ENCODE peak calls at places on chromosomes 2 and 18, in seven cellular contexts. One of them, this sample, is unnamed.

GRCh38 chr2:224401641-224402342 is at the start of gene FAM124B:
- DNase-seq in HepG2: no peak
- DNase-seq in HCT116: no peak
- DNase-seq in SK-N-SH: no peak
- DNase-seq in K562: peak
- DNase-seq in GM12878: no peak
- DNase-seq in H1: no peak
- DNase-seq in this sample: no peak

GRCh38 chr2:196263181-196263747 is 91.9 kb upstream of the STK17B start:
- DNase-seq in HepG2: no peak
- DNase-seq in HCT116: no peak
- DNase-seq in SK-N-SH: no peak
- DNase-seq in K562: peak
- DNase-seq in GM12878: peak
- DNase-seq in H1: no peak
- DNase-seq in this sample: no peak

GRCh38 chr2:215361876-215362561 is 50.2 kb downstream of the ATIC start:
- DNase-seq in HepG2: no peak
- DNase-seq in HCT116: no peak
- DNase-seq in SK-N-SH: peak
- DNase-seq in K562: peak
- DNase-seq in GM12878: no peak
- DNase-seq in H1: no peak
- DNase-seq in this sample: no peak

GRCh38 chr2:35199298-35199697 is 1156.3 kb upstream of the CRIM1 start:
- DNase-seq in HepG2: no peak
- DNase-seq in HCT116: no peak
- DNase-seq in SK-N-SH: no peak
- DNase-seq in K562: no peak
- DNase-seq in GM12878: no peak
- DNase-seq in H1: no peak
- DNase-seq in this sample: no peak

GRCh38 chr2:127642706-127643697 is 3.0 kb upstream of the GPR17 start:
- DNase-seq in HepG2: no peak
- DNase-seq in HCT116: no peak
- DNase-seq in SK-N-SH: no peak
- DNase-seq in K562: no peak
- DNase-seq in GM12878: no peak
- DNase-seq in H1: no peak
- DNase-seq in this sample: no peak

GRCh38 chr2:65658871-65659270 is 226.5 kb upstream of the SPRED2 start:
- DNase-seq in HepG2: no peak
- DNase-seq in HCT116: no peak
- DNase-seq in SK-N-SH: no peak
- DNase-seq in K562: no peak
- DNase-seq in GM12878: no peak
- DNase-seq in H1: no peak
- DNase-seq in this sample: no peak

GRCh38 chr18:9897129-9897528 is 11.4 kb downstream of the TXNDC2 start:
- DNase-seq in HepG2: no peak
- DNase-seq in HCT116: no peak
- DNase-seq in SK-N-SH: no peak
- DNase-seq in K562: peak
- DNase-seq in GM12878: no peak
- DNase-seq in H1: no peak
- DNase-seq in this sample: no peak

GRCh38 chr2:26946841-26947784 is 23.3 kb upstream of the MAPRE3 start:
- DNase-seq in HepG2: peak
- DNase-seq in HCT116: no peak
- DNase-seq in SK-N-SH: peak
- DNase-seq in K562: peak
- DNase-seq in GM12878: no peak
- DNase-seq in H1: no peak
- DNase-seq in this sample: no peak

GRCh38 chr18:2656237-2657042 is 914 bp downstream of the SMCHD1 start:
- DNase-seq in HepG2: peak
- DNase-seq in HCT116: no peak
- DNase-seq in SK-N-SH: peak
- DNase-seq in K562: peak
- DNase-seq in GM12878: no peak
- DNase-seq in H1: no peak
- DNase-seq in this sample: no peak

GRCh38 chr2:118169359-118170005 is 81.2 kb downstream of the INSIG2 start:
- DNase-seq in HepG2: no peak
- DNase-seq in HCT116: no peak
- DNase-seq in SK-N-SH: no peak
- DNase-seq in K562: no peak
- DNase-seq in GM12878: no peak
- DNase-seq in H1: no peak
- DNase-seq in this sample: no peak

GRCh38 chr2:18290386-18290785 is 270.1 kb downstream of the RDH14 start:
- DNase-seq in HepG2: no peak
- DNase-seq in HCT116: no peak
- DNase-seq in SK-N-SH: no peak
- DNase-seq in K562: no peak
- DNase-seq in GM12878: no peak
- DNase-seq in H1: no peak
- DNase-seq in this sample: no peak

GRCh38 chr2:231648579-231649174 is 56.0 kb downstream of the TEX44 start:
- DNase-seq in HepG2: peak
- DNase-seq in HCT116: peak
- DNase-seq in SK-N-SH: peak
- DNase-seq in K562: no peak
- DNase-seq in GM12878: no peak
- DNase-seq in H1: peak
- DNase-seq in this sample: peak

GRCh38 chr18:74623047-74623816 is 25.6 kb downstream of the ZNF407 start:
- DNase-seq in HepG2: no peak
- DNase-seq in HCT116: peak
- DNase-seq in SK-N-SH: no peak
- DNase-seq in K562: peak
- DNase-seq in GM12878: no peak
- DNase-seq in H1: no peak
- DNase-seq in this sample: no peak

GRCh38 chr2:62147610-62148301 is 48.2 kb upstream of the B3GNT2 start:
- DNase-seq in HepG2: no peak
- DNase-seq in HCT116: no peak
- DNase-seq in SK-N-SH: no peak
- DNase-seq in K562: no peak
- DNase-seq in GM12878: no peak
- DNase-seq in H1: no peak
- DNase-seq in this sample: no peak

GRCh38 chr2:232484628-232485332 is 2.9 kb downstream of the ECEL1 start:
- DNase-seq in HepG2: no peak
- DNase-seq in HCT116: no peak
- DNase-seq in SK-N-SH: peak
- DNase-seq in K562: no peak
- DNase-seq in GM12878: no peak
- DNase-seq in H1: no peak
- DNase-seq in this sample: no peak

DNA sequence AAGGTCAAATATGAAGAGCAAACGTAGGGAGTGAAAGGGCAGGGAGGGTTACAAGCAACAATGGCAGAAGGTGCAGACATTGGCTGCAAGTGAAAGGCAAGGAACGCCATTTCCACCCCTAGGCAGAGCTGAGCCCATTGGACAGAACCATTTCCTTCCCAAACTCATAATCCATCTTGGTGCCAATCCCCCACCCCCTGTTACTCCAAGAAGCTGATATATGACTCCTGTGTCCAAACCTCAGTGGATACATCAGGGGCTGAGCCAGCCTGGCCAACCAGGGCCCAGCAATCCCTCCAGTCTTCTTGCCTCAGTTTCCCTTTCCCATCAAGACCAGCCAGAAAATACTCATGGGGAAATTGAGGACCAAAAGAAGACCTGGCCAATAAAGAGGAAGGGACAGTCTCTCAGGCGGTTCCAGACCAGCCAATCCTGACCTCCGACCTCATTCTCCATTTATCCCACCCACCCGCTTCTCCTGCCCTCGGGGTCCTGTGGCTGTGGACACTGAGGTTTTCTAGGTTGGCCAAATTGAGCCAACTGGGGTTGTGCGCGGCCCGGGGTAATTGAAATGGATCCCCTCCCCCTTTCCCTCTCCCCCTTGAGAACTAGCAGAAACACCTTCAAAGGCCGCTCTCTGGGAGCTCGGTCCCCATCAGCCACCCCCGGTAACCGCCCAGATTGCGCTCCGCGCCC is 24.8 kb downstream of the TNS1 start:
- DNase-seq in HepG2: no peak
- DNase-seq in HCT116: no peak
- DNase-seq in SK-N-SH: no peak
- DNase-seq in K562: no peak
- DNase-seq in GM12878: no peak
- DNase-seq in H1: no peak
- DNase-seq in this sample: no peak
- H3K4me3 ChIP-seq in HepG2: no peak
- H3K4me3 ChIP-seq in HCT116: no peak
- H3K4me3 ChIP-seq in SK-N-SH: no peak
- H3K4me3 ChIP-seq in K562: no peak
- H3K4me3 ChIP-seq in GM12878: no peak
- H3K4me3 ChIP-seq in H1: peak
- H3K4me3 ChIP-seq in this sample: no peak

DNA sequence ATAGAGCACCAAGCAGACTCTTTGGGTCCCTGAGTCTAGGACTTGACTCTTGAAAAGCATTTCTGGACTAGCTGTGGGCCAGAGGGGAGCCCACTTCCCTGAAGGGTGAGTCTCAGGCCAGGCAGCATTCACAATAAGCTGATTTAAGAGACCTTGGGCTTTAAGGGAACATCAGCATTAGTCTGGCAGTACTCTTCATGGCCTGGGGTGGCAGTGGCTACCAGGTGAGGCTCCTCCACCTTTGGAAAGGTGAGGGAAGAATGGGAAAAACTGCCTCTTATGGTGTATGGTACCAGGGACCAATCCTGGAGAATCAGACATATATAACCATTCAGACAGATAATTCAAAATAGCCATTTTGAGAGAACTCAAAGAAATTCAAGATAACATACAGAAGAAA is 599.9 kb upstream of the POU3F3 start:
- DNase-seq in HepG2: no peak
- DNase-seq in HCT116: no peak
- DNase-seq in SK-N-SH: no peak
- DNase-seq in K562: no peak
- DNase-seq in GM12878: no peak
- DNase-seq in H1: no peak
- DNase-seq in this sample: no peak
- TF ChIP-seq SIN3A in HepG2: no peak
- TF ChIP-seq SIN3A in HCT116: no peak
- TF ChIP-seq SIN3A in SK-N-SH: no peak
- TF ChIP-seq SIN3A in K562: no peak
- TF ChIP-seq SIN3A in GM12878: no peak
- TF ChIP-seq SIN3A in H1: no peak
- TF ChIP-seq SIN3A in this sample: no peak

GRCh38 chr2:42791606-42792005 is 777 bp downstream of the HAAO start:
- DNase-seq in HepG2: no peak
- DNase-seq in HCT116: no peak
- DNase-seq in SK-N-SH: no peak
- DNase-seq in K562: no peak
- DNase-seq in GM12878: no peak
- DNase-seq in H1: no peak
- DNase-seq in this sample: no peak
- H3K4me3 ChIP-seq in HepG2: peak
- H3K4me3 ChIP-seq in HCT116: no peak
- H3K4me3 ChIP-seq in SK-N-SH: no peak
- H3K4me3 ChIP-seq in K562: no peak
- H3K4me3 ChIP-seq in GM12878: peak
- H3K4me3 ChIP-seq in H1: peak
- H3K4me3 ChIP-seq in this sample: no peak

GRCh38 chr2:222736301-222736700 is 64.8 kb downstream of the MOGAT1 start:
- DNase-seq in HepG2: no peak
- DNase-seq in HCT116: no peak
- DNase-seq in SK-N-SH: no peak
- DNase-seq in K562: peak
- DNase-seq in GM12878: no peak
- DNase-seq in H1: no peak
- DNase-seq in this sample: no peak
- TF ChIP-seq SIN3A in HepG2: no peak
- TF ChIP-seq SIN3A in HCT116: no peak
- TF ChIP-seq SIN3A in SK-N-SH: no peak
- TF ChIP-seq SIN3A in K562: no peak
- TF ChIP-seq SIN3A in GM12878: no peak
- TF ChIP-seq SIN3A in H1: no peak
- TF ChIP-seq SIN3A in this sample: no peak

GRCh38 chr18:45063246-45064038 is 382.8 kb downstream of the SETBP1 start:
- DNase-seq in HepG2: no peak
- DNase-seq in HCT116: no peak
- DNase-seq in SK-N-SH: no peak
- DNase-seq in K562: peak
- DNase-seq in GM12878: no peak
- DNase-seq in H1: no peak
- DNase-seq in this sample: no peak
- H3K4me3 ChIP-seq in HepG2: no peak
- H3K4me3 ChIP-seq in HCT116: no peak
- H3K4me3 ChIP-seq in SK-N-SH: no peak
- H3K4me3 ChIP-seq in K562: peak
- H3K4me3 ChIP-seq in GM12878: no peak
- H3K4me3 ChIP-seq in H1: no peak
- H3K4me3 ChIP-seq in this sample: no peak

GRCh38 chr2:184815824-184816223 is 217.5 kb downstream of the ZNF804A start:
- DNase-seq in HepG2: no peak
- DNase-seq in HCT116: no peak
- DNase-seq in SK-N-SH: no peak
- DNase-seq in K562: no peak
- DNase-seq in GM12878: no peak
- DNase-seq in H1: no peak
- DNase-seq in this sample: no peak
- TF ChIP-seq SIN3A in HepG2: no peak
- TF ChIP-seq SIN3A in HCT116: no peak
- TF ChIP-seq SIN3A in SK-N-SH: no peak
- TF ChIP-seq SIN3A in K562: no peak
- TF ChIP-seq SIN3A in GM12878: no peak
- TF ChIP-seq SIN3A in H1: no peak
- TF ChIP-seq SIN3A in this sample: no peak

GRCh38 chr18:55331301-55331700 is 256.7 kb downstream of the TCF4 start:
- DNase-seq in HepG2: no peak
- DNase-seq in HCT116: no peak
- DNase-seq in SK-N-SH: no peak
- DNase-seq in K562: no peak
- DNase-seq in GM12878: no peak
- DNase-seq in H1: no peak
- DNase-seq in this sample: no peak
- H3K4me3 ChIP-seq in HepG2: no peak
- H3K4me3 ChIP-seq in HCT116: no peak
- H3K4me3 ChIP-seq in SK-N-SH: no peak
- H3K4me3 ChIP-seq in K562: no peak
- H3K4me3 ChIP-seq in GM12878: no peak
- H3K4me3 ChIP-seq in H1: no peak
- H3K4me3 ChIP-seq in this sample: no peak

This sample was measured in Panc1.